ENCODE peak calls at places on chromosomes 2 and 18, in seven cellular contexts. M is IMR-90, X is K562, K is SK-N-SH, W is HepG2, N is GM12878, U is H1. R is an unnamed sample.

GRCh38 chr2:197877038-197877437 is 72.6 kb downstream of the PLCL1 start:
- DNase-seq in M (no peak), U (no peak), K (no peak), W (no peak), N (no peak), X (no peak), R (no peak)

GRCh38 chr18:56983275-56983992 is 163.5 kb upstream of the BOD1L2 start:
- DNase-seq in K (no peak), X (no peak), W (no peak), N (no peak), U (no peak), M (peak), R (no peak)

GRCh38 chr2:45329045-45329677 is 281.9 kb downstream of the SRBD1 start:
- DNase-seq in M (peak), N (no peak), W (peak), U (no peak), K (no peak), X (no peak), R (peak)

GRCh38 chr2:212928681-212929080 is 222.7 kb downstream of the IKZF2 start:
- DNase-seq in N (no peak), K (no peak), U (no peak), X (no peak), W (no peak), M (peak), R (no peak)

GRCh38 chr18:57210711-57211411 is 64.0 kb downstream of the BOD1L2 start:
- DNase-seq in K (no peak), W (peak), N (no peak), X (no peak), M (no peak), U (no peak), R (peak)

GRCh38 chr2:46184794-46185583 is 112.2 kb upstream of the EPAS1 start:
- DNase-seq in U (no peak), X (peak), K (no peak), M (no peak), N (no peak), W (no peak), R (peak)

GRCh38 chr2:12844511-12844910 is 127.8 kb downstream of the TRIB2 start:
- DNase-seq in K (no peak), W (no peak), X (no peak), N (no peak), U (no peak), M (no peak), R (no peak)

GRCh38 chr2:200455958-200456421 is 53.9 kb downstream of the KCTD18 start:
- DNase-seq in W (no peak), N (peak), X (no peak), U (no peak), K (no peak), M (no peak), R (no peak)

GRCh38 chr2:190794466-190795184 is 86.0 kb upstream of the GLS start:
- DNase-seq in X (no peak), W (no peak), N (no peak), K (no peak), M (peak), U (no peak), R (no peak)

GRCh38 chr2:25377822-25378421 is 36.2 kb upstream of the DNMT3A start:
- DNase-seq in W (no peak), K (no peak), X (no peak), M (no peak), U (peak), N (no peak), R (no peak)

GRCh38 chr2:69149631-69150215 is 136.7 kb downstream of the ANTXR1 start:
- DNase-seq in M (peak), K (peak), X (no peak), N (no peak), W (no peak), U (peak), R (peak)

GRCh38 chr2:67799889-67800288 is 262.9 kb downstream of the C1D start:
- DNase-seq in N (no peak), W (no peak), U (no peak), M (no peak), X (no peak), K (no peak), R (no peak)

GRCh38 chr18:48093104-48093503 is 162.6 kb upstream of the SMAD2 start:
- DNase-seq in W (no peak), M (no peak), N (no peak), K (no peak), X (no peak), U (no peak), R (no peak)
- TF ChIP-seq RAD21 in W (no peak), M (no peak), N (no peak), K (no peak), X (no peak), U (no peak), R (no peak)

DNA sequence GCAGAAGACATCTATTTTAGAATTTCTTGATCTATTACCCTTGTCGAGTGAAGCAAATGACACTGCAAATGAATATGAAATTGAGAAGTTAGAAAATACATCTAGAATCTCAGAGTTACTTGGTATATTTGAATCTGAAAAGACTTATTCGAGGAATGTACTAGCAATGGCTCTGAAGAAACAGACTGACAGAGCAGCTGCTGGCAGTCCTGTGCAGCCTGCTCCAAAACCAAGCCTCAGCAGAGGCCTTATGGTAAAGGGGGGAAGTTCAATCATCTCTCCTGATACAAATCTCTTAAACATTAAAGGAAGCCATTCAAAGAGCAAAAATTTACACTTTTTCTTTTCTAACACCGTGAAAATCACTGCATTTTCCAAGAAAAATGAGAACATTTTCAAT is 370.4 kb downstream of the XIRP2 start:
- DNase-seq in N (no peak), M (no peak), X (no peak), W (no peak), K (no peak), U (no peak), R (no peak)
- TF ChIP-seq USF2 in N (no peak), M (no peak), X (no peak), W (no peak), K (no peak), U (no peak), R (no peak)

GRCh38 chr2:189013047-189013446 is 38.9 kb downstream of the COL3A1 start:
- DNase-seq in X (no peak), K (no peak), M (peak), N (no peak), W (no peak), U (no peak), R (no peak)

GRCh38 chr2:189012373-189012772 is 38.2 kb downstream of the COL3A1 start:
- DNase-seq in X (no peak), U (no peak), N (no peak), W (no peak), K (no peak), M (no peak), R (no peak)

GRCh38 chr2:189015378-189015777 is 41.2 kb downstream of the COL3A1 start:
- DNase-seq in N (no peak), X (no peak), K (no peak), U (no peak), M (no peak), W (no peak), R (no peak)

GRCh38 chr2:189014426-189015138 is 40.4 kb downstream of the COL3A1 start:
- DNase-seq in M (peak), X (no peak), W (no peak), N (no peak), K (no peak), U (no peak), R (no peak)

GRCh38 chr2:189013677-189014380 is 39.7 kb downstream of the COL3A1 start:
- DNase-seq in K (no peak), W (no peak), N (no peak), U (no peak), X (no peak), M (peak), R (no peak)
- TF ChIP-seq RAD21 in K (no peak), W (no peak), N (no peak), U (no peak), X (no peak), M (no peak), R (no peak)

GRCh38 chr2:5915926-5916325 is 223.7 kb downstream of the SOX11 start:
- DNase-seq in X (peak), K (no peak), M (peak), N (no peak), W (peak), U (peak), R (no peak)
- TF ChIP-seq USF2 in X (no peak), K (no peak), M (no peak), N (no peak), W (no peak), U (no peak), R (no peak)

GRCh38 chr18:45617284-45617683 is 2.0 kb downstream of the SLC14A2 start:
- DNase-seq in U (no peak), X (no peak), N (no peak), K (peak), M (peak), W (no peak), R (peak)
- TF ChIP-seq RAD21 in U (no peak), X (no peak), N (no peak), K (no peak), M (no peak), W (no peak), R (no peak)

GRCh38 chr2:191946471-191947182 is 99.7 kb upstream of the CAVIN2 start:
- DNase-seq in X (no peak), N (no peak), U (no peak), W (no peak), K (no peak), M (no peak), R (no peak)
- TF ChIP-seq USF2 in X (no peak), N (no peak), U (no peak), W (no peak), K (no peak), M (no peak), R (no peak)

DNA sequence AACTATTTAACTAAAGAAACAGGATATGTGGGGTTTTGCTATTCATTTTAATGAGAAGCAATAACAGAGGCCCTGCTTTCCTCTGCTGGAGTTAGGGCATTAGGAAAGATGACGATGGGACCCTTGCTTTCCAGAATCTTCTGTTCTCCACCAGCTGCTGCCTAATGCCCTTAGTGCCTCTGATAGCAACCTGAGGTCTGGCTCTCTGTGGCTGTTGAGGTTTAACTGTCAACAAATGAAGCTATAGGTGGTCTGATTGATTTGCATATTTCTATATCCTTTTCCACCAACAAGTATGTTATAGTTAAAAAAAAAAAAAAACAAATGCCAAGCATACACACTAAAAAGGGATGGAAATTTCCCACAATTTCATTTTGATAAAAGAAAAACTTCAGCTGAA is 115.1 kb upstream of the NCK2 start:
- DNase-seq in N (no peak), W (no peak), X (no peak), M (no peak), K (no peak), U (no peak), R (no peak)
- TF ChIP-seq RAD21 in N (no peak), W (no peak), X (no peak), M (no peak), K (no peak), U (no peak), R (no peak)

GRCh38 chr2:10201201-10201600 is 78.7 kb downstream of the RRM2 start:
- DNase-seq in N (no peak), X (no peak), W (peak), M (no peak), U (no peak), K (no peak), R (no peak)
- TF ChIP-seq USF2 in N (no peak), X (no peak), W (no peak), M (no peak), U (no peak), K (no peak), R (no peak)

R was measured in A549.